ENCODE peak calls at places on chromosome 11, in five cellular contexts. One of them, this sample, is unnamed.

GRCh38 chr11:70882716-70883085 is 369.7 kb downstream of the SHANK2 start:
- DNase-seq in adrenal gland: no peak
- DNase-seq in stomach: no peak
- DNase-seq in PC-9: no peak
- DNase-seq in naive thymus-derived CD4-positive, alpha-beta T cell: no peak
- DNase-seq in this sample: no peak

GRCh38 chr11:73252577-73253191 is 19.5 kb upstream of the P2RY6 start:
- DNase-seq in adrenal gland: peak; percentile 14
- DNase-seq in stomach: peak; percentile 13
- DNase-seq in PC-9: no peak
- DNase-seq in naive thymus-derived CD4-positive, alpha-beta T cell: peak; percentile 41
- DNase-seq in this sample: no peak

GRCh38 chr11:103234974-103235373 is 125.7 kb downstream of the DYNC2H1 start:
- DNase-seq in adrenal gland: no peak
- DNase-seq in stomach: no peak
- DNase-seq in PC-9: no peak
- DNase-seq in naive thymus-derived CD4-positive, alpha-beta T cell: no peak
- DNase-seq in this sample: no peak

GRCh38 chr11:117188620-117189081 is 10.1 kb downstream of the SIDT2 start:
- DNase-seq in adrenal gland: peak; percentile 32
- DNase-seq in stomach: peak; percentile 20
- DNase-seq in PC-9: no peak
- DNase-seq in naive thymus-derived CD4-positive, alpha-beta T cell: no peak
- DNase-seq in this sample: no peak

GRCh38 chr11:57491371-57492061 is 24.0 kb downstream of the SLC43A1 start:
- DNase-seq in adrenal gland: no peak
- DNase-seq in stomach: peak; percentile 50
- DNase-seq in PC-9: no peak
- DNase-seq in naive thymus-derived CD4-positive, alpha-beta T cell: peak; percentile 45
- DNase-seq in this sample: no peak

GRCh38 chr11:133940034-133940433 is 16.7 kb downstream of the IGSF9B start:
- DNase-seq in adrenal gland: no peak
- DNase-seq in stomach: no peak
- DNase-seq in PC-9: no peak
- DNase-seq in naive thymus-derived CD4-positive, alpha-beta T cell: no peak
- DNase-seq in this sample: no peak

GRCh38 chr11:69914286-69915150 is 95.3 kb upstream of the FGF3 start:
- DNase-seq in adrenal gland: no peak
- DNase-seq in stomach: no peak
- DNase-seq in PC-9: peak; percentile 98
- DNase-seq in naive thymus-derived CD4-positive, alpha-beta T cell: no peak
- DNase-seq in this sample: no peak

GRCh38 chr11:79150966-79151365 is 289.9 kb downstream of the TENM4 start:
- DNase-seq in adrenal gland: no peak
- DNase-seq in stomach: no peak
- DNase-seq in PC-9: no peak
- DNase-seq in naive thymus-derived CD4-positive, alpha-beta T cell: no peak
- DNase-seq in this sample: no peak

GRCh38 chr11:105612766-105613165 is 2.9 kb downstream of the GRIA4 start:
- DNase-seq in adrenal gland: no peak
- DNase-seq in stomach: no peak
- DNase-seq in PC-9: no peak
- DNase-seq in naive thymus-derived CD4-positive, alpha-beta T cell: no peak
- DNase-seq in this sample: no peak
- H3K27me3 ChIP-seq in adrenal gland: no peaks in the 10 kb centered on the region
- H3K27me3 ChIP-seq in stomach: peaks cover 38% of the 10 kb centered on the region
- H3K27me3 ChIP-seq in PC-9: no peaks in the 10 kb centered on the region
- H3K27me3 ChIP-seq in naive thymus-derived CD4-positive, alpha-beta T cell: peaks cover 4% of the 10 kb centered on the region
- H3K27me3 ChIP-seq in this sample: no peaks in the 10 kb centered on the region

GRCh38 chr11:62854825-62855570 is 15.6 kb upstream of the WDR74 start:
- DNase-seq in adrenal gland: no peak
- DNase-seq in stomach: no peak
- DNase-seq in PC-9: no peak
- DNase-seq in naive thymus-derived CD4-positive, alpha-beta T cell: no peak
- DNase-seq in this sample: no peak

GRCh38 chr11:62856333-62856910 is 17.0 kb upstream of the WDR74 start:
- DNase-seq in adrenal gland: no peak
- DNase-seq in stomach: no peak
- DNase-seq in PC-9: no peak
- DNase-seq in naive thymus-derived CD4-positive, alpha-beta T cell: no peak
- DNase-seq in this sample: no peak

GRCh38 chr11:62857541-62857982 is 18.2 kb upstream of the WDR74 start:
- DNase-seq in adrenal gland: no peak
- DNase-seq in stomach: no peak
- DNase-seq in PC-9: peak; percentile 79
- DNase-seq in naive thymus-derived CD4-positive, alpha-beta T cell: no peak
- DNase-seq in this sample: no peak

GRCh38 chr11:62854013-62854824 is 14.8 kb upstream of the WDR74 start:
- DNase-seq in adrenal gland: no peak
- DNase-seq in stomach: no peak
- DNase-seq in PC-9: no peak
- DNase-seq in naive thymus-derived CD4-positive, alpha-beta T cell: no peak
- DNase-seq in this sample: no peak

DNA sequence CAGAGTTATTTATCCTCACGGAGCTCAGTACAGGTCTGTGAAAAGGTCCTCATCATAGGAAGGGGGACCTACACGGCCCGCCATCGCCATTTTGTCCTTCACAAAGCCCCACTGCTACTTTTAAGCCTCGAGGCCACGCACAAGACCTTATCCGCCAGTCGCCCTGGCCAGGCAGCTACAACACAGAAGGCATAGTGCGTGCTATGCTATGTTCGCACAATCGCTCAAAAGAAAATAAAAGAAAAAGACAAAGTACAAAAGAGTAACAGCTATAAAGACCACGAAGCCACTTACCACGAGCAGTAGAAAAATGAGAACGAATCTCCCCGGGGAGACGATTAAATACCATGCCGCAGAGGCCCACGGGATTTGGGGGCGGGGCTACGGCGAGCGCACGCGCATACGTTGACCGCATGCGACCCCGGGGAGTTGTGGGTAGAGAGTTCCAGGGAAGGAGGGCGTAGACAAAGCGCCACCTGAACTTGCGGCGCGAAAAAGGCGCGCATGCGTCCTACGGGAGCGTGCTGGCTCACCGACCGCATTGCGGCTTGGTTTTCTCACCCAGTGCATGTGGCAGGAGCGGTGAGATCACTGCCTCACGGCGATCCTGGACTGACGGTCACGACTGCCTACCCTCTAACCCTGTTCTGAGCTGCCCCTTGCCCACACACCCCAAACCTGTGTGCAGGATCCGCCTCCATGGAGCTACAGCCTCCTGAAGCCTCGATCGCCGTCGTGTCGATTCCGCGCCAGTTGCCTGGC is 16.4 kb upstream of the WDR74 start:
- DNase-seq in adrenal gland: peak; percentile 97
- DNase-seq in stomach: peak; percentile 97
- DNase-seq in PC-9: peak; percentile 98
- DNase-seq in naive thymus-derived CD4-positive, alpha-beta T cell: peak; percentile 98
- DNase-seq in this sample: peak; percentile 99
- H3K4me3 ChIP-seq in adrenal gland: peak overlapping the region; percentile 27
- H3K4me3 ChIP-seq in stomach: peak overlapping the region; percentile 92
- H3K4me3 ChIP-seq in PC-9: peak overlapping the region; percentile 97
- H3K4me3 ChIP-seq in naive thymus-derived CD4-positive, alpha-beta T cell: peak overlapping the region; percentile 97
- H3K4me3 ChIP-seq in this sample: peak overlapping the region; percentile 97

GRCh38 chr11:62921573-62922188 is 518 bp upstream of the CHRM1 start:
- DNase-seq in adrenal gland: no peak
- DNase-seq in stomach: peak; percentile 55
- DNase-seq in PC-9: no peak
- DNase-seq in naive thymus-derived CD4-positive, alpha-beta T cell: no peak
- DNase-seq in this sample: no peak

GRCh38 chr11:62923634-62924411 is 2.7 kb upstream of the CHRM1 start:
- DNase-seq in adrenal gland: no peak
- DNase-seq in stomach: no peak
- DNase-seq in PC-9: peak; percentile 54
- DNase-seq in naive thymus-derived CD4-positive, alpha-beta T cell: peak; percentile 46
- DNase-seq in this sample: peak; percentile 51

GRCh38 chr11:62921201-62921572 is at the start of gene CHRM1:
- DNase-seq in adrenal gland: no peak
- DNase-seq in stomach: peak; percentile 56
- DNase-seq in PC-9: no peak
- DNase-seq in naive thymus-derived CD4-positive, alpha-beta T cell: no peak
- DNase-seq in this sample: no peak

GRCh38 chr11:62922189-62922589 is 1.0 kb upstream of the CHRM1 start:
- DNase-seq in adrenal gland: no peak
- DNase-seq in stomach: no peak
- DNase-seq in PC-9: no peak
- DNase-seq in naive thymus-derived CD4-positive, alpha-beta T cell: no peak
- DNase-seq in this sample: no peak

DNA sequence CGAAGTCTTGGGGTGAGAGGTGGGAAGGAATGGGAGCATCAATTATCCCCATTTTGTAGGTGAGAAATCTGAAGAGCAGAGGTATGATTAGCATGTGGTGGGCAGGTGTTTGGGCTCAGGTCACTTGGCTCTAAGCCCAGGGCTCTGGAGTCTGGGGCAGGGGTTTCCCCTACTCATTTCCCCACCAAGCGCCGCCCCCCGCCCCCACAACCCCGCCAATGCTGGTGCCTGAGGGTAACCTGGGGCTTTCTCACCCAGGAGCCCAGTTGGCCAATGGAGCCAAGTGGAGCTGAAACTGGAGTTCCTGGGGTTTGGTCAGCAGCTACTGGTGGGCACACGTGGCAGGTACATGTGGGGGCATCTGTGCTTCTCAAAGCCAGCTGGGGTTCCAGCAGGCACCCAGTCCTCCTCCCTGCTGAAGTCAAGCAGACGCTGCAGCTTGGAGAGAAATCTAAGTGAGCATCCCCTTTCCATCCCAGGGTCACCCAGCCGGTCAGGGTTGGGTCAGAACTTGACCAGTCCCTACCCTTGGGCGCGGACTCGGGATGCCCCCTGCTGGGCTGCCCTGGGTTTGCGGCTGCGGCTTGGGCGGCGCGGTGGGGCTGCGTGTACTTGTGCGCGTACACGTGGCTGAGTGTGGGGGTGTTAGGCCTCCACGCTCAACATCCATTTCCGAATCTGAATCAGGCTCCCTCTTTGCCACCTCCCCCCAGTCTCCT is 1.6 kb upstream of the CHRM1 start:
- DNase-seq in adrenal gland: no peak
- DNase-seq in stomach: no peak
- DNase-seq in PC-9: no peak
- DNase-seq in naive thymus-derived CD4-positive, alpha-beta T cell: no peak
- DNase-seq in this sample: peak; percentile 56
- H3K27me3 ChIP-seq in adrenal gland: peaks cover 47% of the 10 kb centered on the region
- H3K27me3 ChIP-seq in stomach: peaks cover 76% of the 10 kb centered on the region
- H3K27me3 ChIP-seq in PC-9: peaks cover 89% of the 10 kb centered on the region
- H3K27me3 ChIP-seq in naive thymus-derived CD4-positive, alpha-beta T cell: peaks cover 14% of the 10 kb centered on the region
- H3K27me3 ChIP-seq in this sample: peaks cover 8% of the 10 kb centered on the region

GRCh38 chr11:281486-282161 is 3.4 kb downstream of the NLRP6 start:
- DNase-seq in adrenal gland: no peak
- DNase-seq in stomach: no peak
- DNase-seq in PC-9: no peak
- DNase-seq in naive thymus-derived CD4-positive, alpha-beta T cell: no peak
- DNase-seq in this sample: no peak

GRCh38 chr11:282171-282570 is 4.0 kb downstream of the NLRP6 start:
- DNase-seq in adrenal gland: no peak
- DNase-seq in stomach: no peak
- DNase-seq in PC-9: no peak
- DNase-seq in naive thymus-derived CD4-positive, alpha-beta T cell: no peak
- DNase-seq in this sample: no peak

GRCh38 chr11:279966-280761 is 2.0 kb downstream of the NLRP6 start:
- DNase-seq in adrenal gland: peak; percentile 13
- DNase-seq in stomach: no peak
- DNase-seq in PC-9: no peak
- DNase-seq in naive thymus-derived CD4-positive, alpha-beta T cell: peak; percentile 59
- DNase-seq in this sample: no peak

GRCh38 chr11:279040-279965 is 1.1 kb downstream of the NLRP6 start:
- DNase-seq in adrenal gland: no peak
- DNase-seq in stomach: no peak
- DNase-seq in PC-9: no peak
- DNase-seq in naive thymus-derived CD4-positive, alpha-beta T cell: no peak
- DNase-seq in this sample: no peak

DNA sequence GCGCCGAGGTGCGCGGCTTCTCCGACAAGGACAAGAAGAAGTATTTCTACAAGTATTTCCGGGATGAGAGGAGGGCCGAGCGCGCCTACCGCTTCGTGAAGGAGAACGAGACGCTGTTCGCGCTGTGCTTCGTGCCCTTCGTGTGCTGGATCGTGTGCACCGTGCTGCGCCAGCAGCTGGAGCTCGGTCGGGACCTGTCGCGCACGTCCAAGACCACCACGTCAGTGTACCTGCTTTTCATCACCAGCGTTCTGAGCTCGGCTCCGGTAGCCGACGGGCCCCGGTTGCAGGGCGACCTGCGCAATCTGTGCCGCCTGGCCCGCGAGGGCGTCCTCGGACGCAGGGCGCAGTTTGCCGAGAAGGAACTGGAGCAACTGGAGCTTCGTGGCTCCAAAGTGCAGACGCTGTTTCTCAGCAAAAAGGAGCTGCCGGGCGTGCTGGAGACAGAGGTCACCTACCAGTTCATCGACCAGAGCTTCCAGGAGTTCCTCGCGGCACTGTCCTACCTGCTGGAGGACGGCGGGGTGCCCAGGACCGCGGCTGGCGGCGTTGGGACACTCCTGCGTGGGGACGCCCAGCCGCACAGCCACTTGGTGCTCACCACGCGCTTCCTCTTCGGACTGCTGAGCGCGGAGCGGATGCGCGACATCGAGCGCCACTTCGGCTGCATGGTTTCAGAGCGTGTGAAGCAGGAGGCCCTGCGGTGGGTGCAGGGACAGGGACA is 2.7 kb downstream of the NLRP6 start:
- DNase-seq in adrenal gland: no peak
- DNase-seq in stomach: no peak
- DNase-seq in PC-9: no peak
- DNase-seq in naive thymus-derived CD4-positive, alpha-beta T cell: peak; percentile 56
- DNase-seq in this sample: no peak
- H3K4me3 ChIP-seq in adrenal gland: no peak overlapping the region
- H3K4me3 ChIP-seq in stomach: peak overlapping the region; percentile 47
- H3K4me3 ChIP-seq in PC-9: no peak overlapping the region
- H3K4me3 ChIP-seq in naive thymus-derived CD4-positive, alpha-beta T cell: peak overlapping the region; percentile 75
- H3K4me3 ChIP-seq in this sample: no peak overlapping the region

DNA sequence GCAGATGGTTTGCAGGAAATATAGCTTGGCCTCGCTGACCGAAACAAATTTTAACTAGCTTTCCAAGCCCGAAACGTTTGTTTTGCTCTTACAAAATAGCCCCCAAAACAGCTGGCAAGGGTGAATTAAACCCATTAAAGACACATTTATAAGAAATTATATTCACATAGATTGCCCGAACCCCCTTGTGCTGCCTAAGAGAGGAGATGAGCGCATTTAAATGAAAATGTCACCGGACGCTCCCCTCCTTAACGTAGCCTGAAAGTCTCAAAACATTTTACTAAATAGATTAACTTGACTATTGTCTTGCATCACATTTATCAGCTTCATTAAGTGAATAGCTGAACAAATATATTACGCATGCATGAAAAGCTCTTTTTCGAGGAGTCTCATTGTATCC is 3.9 kb upstream of the DBX1 start:
- DNase-seq in adrenal gland: no peak
- DNase-seq in stomach: no peak
- DNase-seq in PC-9: no peak
- DNase-seq in naive thymus-derived CD4-positive, alpha-beta T cell: no peak
- DNase-seq in this sample: no peak
- H3K27me3 ChIP-seq in adrenal gland: peaks cover 94% of the 10 kb centered on the region
- H3K27me3 ChIP-seq in stomach: peaks cover 95% of the 10 kb centered on the region
- H3K27me3 ChIP-seq in PC-9: peaks cover 58% of the 10 kb centered on the region
- H3K27me3 ChIP-seq in naive thymus-derived CD4-positive, alpha-beta T cell: peaks cover 34% of the 10 kb centered on the region
- H3K27me3 ChIP-seq in this sample: peaks cover 2% of the 10 kb centered on the region